ENCODE peak calls at places on chromosome 17, in four cellular contexts. W, V, T and Q are unnamed samples.
A peak's percentile ranks its signal among the peaks of the same experiment; 100 is the strongest.

GRCh38 chr17:41486809-41487530 is 2.7 kb downstream of the KRT36 start:
- DNase-seq in W (no peak), V (peak; percentile 59), T (peak; percentile 11), Q (peak; percentile 80)

GRCh38 chr17:81635431-81635830 is 1.5 kb downstream of the NPLOC4 start:
- DNase-seq in W (no peak), V (no peak), T (no peak), Q (peak; percentile 70)

GRCh38 chr17:75260679-75261335 is 599 bp downstream of the GGA3 start:
- DNase-seq in W (peak; percentile 70), V (no peak), T (no peak), Q (no peak)

GRCh38 chr17:21113706-21114105 is 13.1 kb upstream of the DHRS7B start:
- DNase-seq in W (no peak), V (no peak), T (no peak), Q (no peak)

GRCh38 chr17:64787255-64787920 is 125.3 kb upstream of the SMURF2 start:
- DNase-seq in W (no peak), V (no peak), T (no peak), Q (peak; percentile 78)

GRCh38 chr17:59914274-59914854 is 21.4 kb downstream of the RPS6KB1 start:
- DNase-seq in W (peak; percentile 59), V (no peak), T (peak; percentile 6), Q (peak; percentile 70)

GRCh38 chr17:62644487-62645173 is 17.2 kb downstream of the MRC2 start:
- DNase-seq in W (no peak), V (no peak), T (peak; percentile 38), Q (peak; percentile 69)

GRCh38 chr17:68580236-68580903 is 20.8 kb downstream of the FAM20A start:
- DNase-seq in W (peak; percentile 77), V (no peak), T (no peak), Q (peak; percentile 61)

GRCh38 chr17:50371526-50371925 is 1.5 kb downstream of the MRPL27 start:
- DNase-seq in W (no peak), V (no peak), T (no peak), Q (no peak)

GRCh38 chr17:14245002-14245401 is 8.3 kb upstream of the CDRT15 start:
- DNase-seq in W (no peak), V (no peak), T (peak; percentile 54), Q (no peak)

GRCh38 chr17:30290696-30291570 is 811 bp downstream of the BLMH start:
- DNase-seq in W (peak; percentile 59), V (no peak), T (peak; percentile 47), Q (peak; percentile 58)

GRCh38 chr17:40498281-40499084 is 2.9 kb downstream of the TNS4 start:
- DNase-seq in W (no peak), V (no peak), T (no peak), Q (no peak)

GRCh38 chr17:75394332-75394918 is 11.1 kb downstream of the GRB2 start:
- DNase-seq in W (peak; percentile 24), V (no peak), T (no peak), Q (no peak)

GRCh38 chr17:58666858-58667267 is 25.0 kb downstream of the TEX14 start:
- DNase-seq in W (no peak), V (no peak), T (no peak), Q (peak; percentile 100)

GRCh38 chr17:39104657-39105056 is 46.8 kb downstream of the PLXDC1 start:
- DNase-seq in W (no peak), V (no peak), T (no peak), Q (peak; percentile 12)

GRCh38 chr17:8430966-8431365 is 4.7 kb upstream of the NDEL1 start:
- DNase-seq in W (no peak), V (no peak), T (no peak), Q (no peak)

GRCh38 chr17:46942441-46943217 is 19.7 kb downstream of the GOSR2 start:
- DNase-seq in W (peak; percentile 83), V (peak; percentile 66), T (peak; percentile 63), Q (peak; percentile 83)

GRCh38 chr17:27339836-27340550 is 46.1 kb downstream of the WSB1 start:
- DNase-seq in W (no peak), V (no peak), T (no peak), Q (peak; percentile 44)

DNA sequence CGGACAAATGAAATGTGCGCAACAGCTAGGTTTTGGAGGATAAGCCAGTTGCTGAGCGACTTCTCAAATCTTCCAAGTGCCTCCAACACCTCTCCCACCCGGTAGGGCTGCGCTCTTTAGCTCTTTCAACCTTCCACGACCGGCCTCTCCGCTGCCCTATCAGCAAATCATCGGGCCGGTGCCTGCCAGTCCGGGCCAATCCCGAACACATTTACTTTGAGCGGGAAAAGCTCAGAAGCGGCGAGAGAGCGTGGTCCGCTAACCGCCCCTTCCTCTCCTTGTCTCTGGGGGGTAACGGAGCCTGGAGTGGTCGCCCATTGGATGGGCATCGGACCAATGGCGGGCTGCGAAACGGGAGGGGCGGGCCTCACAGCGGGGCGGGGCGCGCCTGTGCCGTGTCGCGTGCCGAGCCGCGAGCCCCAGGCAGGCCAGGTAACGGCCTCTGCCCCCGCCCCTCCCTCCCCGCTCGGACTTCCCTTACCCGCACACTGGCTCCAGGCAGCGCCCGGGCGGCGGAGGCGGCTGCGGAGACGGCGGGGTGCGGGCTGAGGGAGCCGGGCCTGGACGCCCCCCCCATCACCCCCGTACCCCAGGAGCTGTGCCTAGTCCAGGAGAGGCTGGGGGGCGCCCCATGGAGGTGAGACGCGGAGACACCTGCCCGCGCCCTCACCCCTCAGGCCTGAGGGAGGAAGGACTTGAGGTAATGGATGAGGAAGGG is at the start of gene MEIOC:
- DNase-seq in W (no peak), V (peak; percentile 61), T (peak; percentile 33), Q (peak; percentile 48)
- H3K4me3 ChIP-seq in W (peak within 1 kb of the TSS; percentile 18), V (peak within 1 kb of the TSS; percentile 45), T (peak within 1 kb of the TSS; percentile 26), Q (peak within 1 kb of the TSS; percentile 37)

DNA sequence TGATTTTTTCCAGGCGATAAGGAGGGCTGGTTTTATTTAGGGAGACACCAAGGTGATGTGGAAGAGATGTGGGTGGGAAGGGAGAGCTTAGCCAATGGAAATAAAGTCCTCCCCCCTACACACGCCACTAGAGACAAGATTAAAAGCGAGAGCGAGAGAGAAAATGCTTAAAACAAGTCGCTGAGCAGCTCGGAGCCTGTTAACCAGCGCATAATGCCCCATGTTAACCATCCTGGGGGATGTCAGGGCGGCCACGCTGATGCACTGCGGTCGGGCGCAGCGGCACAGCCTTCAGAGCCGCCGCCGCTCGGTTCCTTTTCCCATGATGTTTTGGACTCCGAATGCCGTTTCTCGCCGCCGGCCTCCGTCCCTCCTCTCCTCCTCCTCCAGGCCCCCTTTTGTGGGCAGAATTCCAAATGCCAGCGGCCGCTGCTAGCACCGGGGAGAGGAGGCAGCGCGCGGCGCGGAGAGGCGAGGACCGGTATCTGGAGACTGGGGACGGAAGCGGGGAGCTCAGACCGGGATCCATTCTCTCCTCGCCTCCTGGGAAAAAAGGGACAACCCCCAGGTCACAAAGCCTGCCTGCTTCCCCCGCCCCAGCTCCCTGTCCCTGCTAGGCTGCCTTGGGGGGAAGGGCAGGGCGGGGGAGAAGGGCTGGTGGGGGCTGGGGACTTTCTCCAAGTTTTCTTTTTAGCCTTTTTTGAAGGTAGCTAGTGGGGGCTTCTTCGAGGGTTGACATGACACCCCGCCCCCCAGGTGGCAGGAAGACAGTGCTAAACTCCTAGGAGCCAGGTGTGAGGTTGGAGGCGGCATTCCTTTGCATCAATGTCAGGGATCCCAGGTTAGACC is 98.1 kb upstream of the CCL2 start:
- DNase-seq in W (no peak), V (no peak), T (peak; percentile 35), Q (no peak)
- H2BK12ac ChIP-seq in W (no peak overlapping the region), V (peak overlapping the region; percentile 100), T (no peak overlapping the region), Q (no peak overlapping the region)

DNA sequence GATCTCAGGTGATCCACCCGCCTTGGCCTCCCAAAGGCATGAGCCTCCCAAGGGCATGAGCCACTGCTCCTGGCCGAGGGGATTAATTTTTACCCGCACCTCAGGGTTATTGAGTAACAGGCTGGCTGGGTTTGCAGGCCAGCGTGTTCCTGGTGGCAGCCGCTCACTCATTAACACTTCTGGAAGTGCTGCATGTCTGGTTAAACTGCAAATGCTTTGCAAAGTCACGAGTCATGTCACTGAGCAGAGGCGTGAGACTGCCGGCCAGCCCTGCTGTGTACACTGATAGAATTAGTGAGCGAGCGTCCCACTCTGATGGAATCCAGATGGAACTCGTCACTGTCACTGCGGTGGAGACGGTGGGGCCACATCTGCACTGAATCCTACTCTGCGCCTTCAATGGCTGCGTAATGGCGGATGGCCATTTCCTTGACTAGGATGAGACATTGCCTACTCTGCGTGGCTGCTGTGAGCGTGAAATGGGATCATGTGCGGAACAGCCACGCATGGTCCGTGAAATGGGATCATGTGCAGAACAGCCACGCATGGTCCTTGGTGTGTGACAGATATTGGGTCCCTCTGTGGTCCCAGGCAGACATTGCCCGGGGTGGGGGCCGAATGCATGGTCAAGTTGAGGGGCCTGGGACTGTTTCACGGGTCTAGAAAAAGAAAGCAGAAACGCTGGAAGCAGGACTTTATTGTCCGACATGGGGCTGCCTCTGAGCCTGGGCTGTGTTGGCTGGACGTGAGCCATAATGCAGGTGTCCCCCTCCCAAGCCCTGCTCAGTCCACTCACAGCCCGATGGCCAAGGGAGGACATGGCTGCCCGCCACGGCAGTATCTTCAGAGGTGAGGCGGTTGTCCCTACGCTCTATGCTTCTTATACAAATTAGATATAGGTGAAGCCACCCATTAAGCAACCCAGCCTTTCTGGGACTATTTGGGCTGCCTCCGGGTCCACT is 740 bp upstream of the SLC5A10 start:
- DNase-seq in W (no peak), V (no peak), T (no peak), Q (peak; percentile 73)
- H2AFZ ChIP-seq in W (no peak overlapping the region), V (peak overlapping the region; percentile 73), T (no peak overlapping the region), Q (no peak overlapping the region)

DNA sequence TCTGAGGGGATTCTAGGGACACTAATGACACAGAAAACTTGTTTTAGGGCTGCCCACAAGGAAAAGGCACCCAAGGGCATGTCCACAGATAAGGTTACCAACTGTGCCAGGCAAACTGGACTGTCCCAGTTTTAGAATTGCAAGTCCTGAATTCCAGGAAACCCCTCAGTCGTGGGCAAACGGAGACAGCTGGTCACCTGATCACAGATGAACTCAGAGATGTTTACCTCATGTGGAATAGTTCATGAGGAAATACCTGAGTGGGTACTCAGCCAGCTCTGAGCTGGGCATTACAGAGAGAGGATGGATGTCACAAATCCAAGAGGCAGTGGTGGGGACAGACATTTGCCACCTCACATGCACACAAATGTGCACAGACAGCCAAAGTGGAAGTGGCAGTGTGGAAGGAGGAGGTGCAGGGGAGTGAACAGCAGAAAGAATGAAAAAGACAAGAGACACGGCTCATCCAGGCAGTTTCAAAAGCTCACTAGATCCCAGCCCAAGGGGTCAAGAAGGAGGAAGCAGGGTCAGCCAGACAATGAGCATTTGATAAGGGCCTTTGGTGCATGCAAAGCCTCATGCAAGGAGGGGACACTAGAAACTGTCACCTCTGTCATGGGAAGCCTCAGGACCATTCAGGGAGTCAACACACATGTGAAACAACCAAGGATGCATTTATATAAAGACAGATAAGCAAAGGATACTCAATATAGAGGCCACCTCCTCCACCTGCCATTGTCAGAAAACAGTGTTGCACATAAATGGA is 24.8 kb downstream of the TTLL6 start:
- DNase-seq in W (no peak), V (no peak), T (no peak), Q (no peak)
- H3K4me3 ChIP-seq in W (no peak overlapping the region), V (no peak overlapping the region), T (no peak overlapping the region), Q (no peak overlapping the region)

DNA sequence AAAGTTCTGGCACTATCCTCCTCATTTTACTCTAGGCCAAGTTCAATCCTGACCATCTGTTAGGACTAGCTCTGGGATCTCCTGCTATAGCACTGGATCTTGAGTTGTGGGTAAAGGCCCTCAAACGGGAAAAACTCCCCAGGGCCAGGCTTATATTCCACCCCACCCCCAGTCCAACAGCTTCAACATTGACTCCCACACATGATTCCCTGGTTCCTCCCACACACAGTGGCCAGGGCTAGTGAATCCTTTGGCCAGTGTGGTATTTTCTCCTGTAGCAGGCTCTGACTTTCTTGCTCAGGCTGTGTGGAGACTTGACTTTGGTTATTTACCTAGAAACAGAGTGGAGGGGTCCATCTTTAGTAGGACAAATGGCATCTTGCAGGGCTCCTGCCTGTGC is 10.3 kb upstream of the AKAP10 start:
- DNase-seq in W (no peak), V (no peak), T (no peak), Q (no peak)
- H2BK12ac ChIP-seq in W (no peak overlapping the region), V (peak overlapping the region; percentile 42), T (no peak overlapping the region), Q (peak overlapping the region; percentile 85)

GRCh38 chr17:71631483-71631882 is 489.3 kb upstream of the SOX9 start:
- DNase-seq in W (peak; percentile 40), V (no peak), T (no peak), Q (peak; percentile 4)
- H2AFZ ChIP-seq in W (no peak overlapping the region), V (no peak overlapping the region), T (no peak overlapping the region), Q (no peak overlapping the region)